ENCODE peak calls at places on chromosomes 12 and 14, in four cellular contexts. W is ovary, T is suprapubic skin, C is H1. F is an unnamed sample.

GRCh38 chr14:68865542-68865941 is 72.7 kb upstream of the ZFP36L1 start:
- DNase-seq in W (no peak), T (no peak), C (no peak), F (no peak)

GRCh38 chr12:79098530-79098929 is 234.0 kb downstream of the SYT1 start:
- DNase-seq in W (no peak), T (no peak), C (no peak), F (no peak)

GRCh38 chr12:97093187-97093683 is 186.2 kb downstream of the NEDD1 start:
- DNase-seq in W (no peak), T (no peak), C (no peak), F (no peak)

GRCh38 chr12:131830335-131831020 is 2.3 kb downstream of the MMP17 start:
- DNase-seq in W (peak; percentile 87), T (peak; percentile 90), C (peak; percentile 77), F (peak; percentile 62)

GRCh38 chr12:130137141-130138018 is 24.9 kb upstream of the FZD10 start:
- DNase-seq in W (no peak), T (no peak), C (no peak), F (no peak)

GRCh38 chr12:12542964-12543363 is 19.7 kb downstream of the DUSP16 start:
- DNase-seq in W (no peak), T (no peak), C (no peak), F (no peak)

GRCh38 chr12:83945871-83946270 is 966.7 kb downstream of the SLC6A15 start:
- DNase-seq in W (no peak), T (no peak), C (no peak), F (no peak)

GRCh38 chr14:70707138-70708038 is 65.7 kb downstream of the TTC9 start:
- DNase-seq in W (no peak), T (no peak), C (no peak), F (no peak)

GRCh38 chr12:51895378-51896135 is 7.7 kb downstream of the ANKRD33 start:
- DNase-seq in W (no peak), T (no peak), C (no peak), F (no peak)

GRCh38 chr12:119659289-119659897 is 8.5 kb upstream of the PRKAB1 start:
- DNase-seq in W (no peak), T (no peak), C (no peak), F (peak; percentile 47)

GRCh38 chr12:120212301-120212700 is 11.4 kb upstream of the RPLP0 start:
- DNase-seq in W (no peak), T (no peak), C (no peak), F (no peak)

GRCh38 chr12:3523728-3524127 is 32.7 kb downstream of the PRMT8 start:
- DNase-seq in W (no peak), T (no peak), C (peak; percentile 24), F (no peak)

GRCh38 chr14:32075636-32076277 is 1.3 kb upstream of the ARHGAP5 start:
- DNase-seq in W (peak; percentile 67), T (peak; percentile 83), C (no peak), F (peak; percentile 68)

GRCh38 chr12:55996201-55996714 is 818 bp upstream of the SUOX start:
- DNase-seq in W (no peak), T (no peak), C (peak; percentile 57), F (peak; percentile 67)

GRCh38 chr14:37594916-37595808 is at the start of the genes FOXA1 and TTC6:
- DNase-seq in W (no peak), T (no peak), C (peak; percentile 73), F (peak; percentile 65)

GRCh38 chr12:62588916-62589315 is 122.3 kb downstream of the MON2 start:
- DNase-seq in W (no peak), T (no peak), C (no peak), F (no peak)

GRCh38 chr14:52005625-52006024 is 16.3 kb downstream of the RTRAF start:
- DNase-seq in W (no peak), T (no peak), C (no peak), F (no peak)

GRCh38 chr14:46496409-46496808 is 155.2 kb downstream of the RPL10L start:
- DNase-seq in W (no peak), T (no peak), C (no peak), F (no peak)

GRCh38 chr12:93593833-93594232 is 21.4 kb downstream of the SOCS2 start:
- DNase-seq in W (no peak), T (no peak), C (no peak), F (no peak)

GRCh38 chr12:30829876-30830275 is 75.1 kb upstream of the CAPRIN2 start:
- DNase-seq in W (no peak), T (no peak), C (no peak), F (no peak)

GRCh38 chr12:2586159-2587035 is 208.4 kb upstream of the FKBP4 start:
- DNase-seq in W (no peak), T (no peak), C (no peak), F (no peak)

GRCh38 chr12:95802482-95803264 is 12.1 kb upstream of the NTN4 start:
- DNase-seq in W (no peak), T (no peak), C (no peak), F (peak; percentile 27)

GRCh38 chr12:69688496-69689427 is 10.3 kb downstream of the BEST3 start:
- DNase-seq in W (peak; percentile 16), T (no peak), C (peak; percentile 58), F (peak; percentile 21)

GRCh38 chr12:68290126-68290525 is 36.7 kb upstream of the IL22 start:
- DNase-seq in W (no peak), T (no peak), C (no peak), F (no peak)

GRCh38 chr14:101217972-101218371 is 314.4 kb upstream of the RTL1 start:
- DNase-seq in W (no peak), T (peak; percentile 49), C (peak; percentile 11), F (no peak)

GRCh38 chr12:124940393-124941169 is 26.1 kb upstream of the UBC start:
- DNase-seq in W (peak; percentile 86), T (peak; percentile 97), C (peak; percentile 88), F (peak; percentile 95)

GRCh38 chr12:133046698-133047097 is 9.4 kb downstream of the ZNF84 start:
- DNase-seq in W (no peak), T (no peak), C (no peak), F (no peak)

GRCh38 chr12:44930972-44931600 is 55.0 kb upstream of the NELL2 start:
- DNase-seq in W (no peak), T (no peak), C (no peak), F (no peak)

GRCh38 chr14:95314609-95315008 is 5.1 kb downstream of the CLMN start:
- DNase-seq in W (no peak), T (no peak), C (no peak), F (peak; percentile 42)

DNA sequence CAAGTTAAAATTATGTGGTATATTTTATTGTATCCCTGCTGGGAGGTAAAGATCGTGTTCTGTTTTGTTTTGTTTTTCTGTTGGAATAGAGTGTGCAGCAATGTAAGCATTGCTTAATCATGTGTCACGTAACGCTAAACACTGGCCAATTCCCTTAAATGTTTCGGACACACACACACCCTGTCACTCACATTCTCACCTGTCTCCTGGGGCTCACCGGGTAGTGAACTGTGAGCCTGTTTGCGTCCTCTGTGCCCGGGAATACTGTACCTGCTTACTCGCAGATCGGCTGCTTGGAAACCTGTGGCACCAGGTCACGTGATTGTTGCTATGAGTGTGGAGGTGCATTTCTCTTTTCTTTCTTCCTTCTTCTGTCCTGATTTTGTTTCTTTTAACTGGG is 181.3 kb downstream of the ESR2 start:
- DNase-seq in W (no peak), T (no peak), C (no peak), F (peak; percentile 58)
- H3K27ac ChIP-seq in W (no peak overlapping the region), T (peak overlapping the region; percentile 23), C (no peak overlapping the region), F (peak overlapping the region; percentile 74)

DNA sequence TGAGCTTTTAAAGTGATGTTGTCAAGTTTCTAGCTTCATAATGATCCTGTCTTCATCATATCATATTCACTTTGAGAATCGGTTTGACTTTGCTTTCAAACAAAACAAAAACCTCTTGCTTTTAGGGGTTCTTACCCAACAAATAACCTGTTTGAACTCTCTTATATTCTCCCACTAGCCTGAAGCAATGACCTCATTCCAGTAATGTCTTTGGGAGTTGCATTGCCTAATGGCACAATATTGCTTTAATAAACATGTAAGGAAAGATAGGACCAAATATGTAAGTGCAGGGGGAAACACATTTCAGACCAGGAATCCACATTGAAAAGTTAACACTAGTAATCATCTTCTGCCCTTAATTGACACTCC is 27.6 kb downstream of the WBP11 start:
- DNase-seq in W (no peak), T (no peak), C (no peak), F (no peak)
- TF ChIP-seq POLR2A in W (no peak), T (no peak), C (no peak), F (no peak)

GRCh38 chr12:109714913-109715244 is 1.3 kb downstream of the FAM222A start:
- DNase-seq in W (no peak), T (no peak), C (no peak), F (no peak)

GRCh38 chr12:109715310-109716091 is 1.9 kb downstream of the FAM222A start:
- DNase-seq in W (peak; percentile 89), T (no peak), C (peak; percentile 74), F (peak; percentile 51)

GRCh38 chr12:109714141-109714912 is 702 bp downstream of the FAM222A start:
- DNase-seq in W (peak; percentile 81), T (no peak), C (peak; percentile 81), F (peak; percentile 69)

GRCh38 chr12:109711596-109712461 is 1.8 kb upstream of the FAM222A start:
- DNase-seq in W (peak; percentile 51), T (no peak), C (no peak), F (no peak)

GRCh38 chr12:109713187-109713984 is at the start of gene FAM222A:
- DNase-seq in W (peak; percentile 98), T (peak; percentile 96), C (peak; percentile 94), F (peak; percentile 97)
- TF ChIP-seq EP300 in W (no peak), T (no peak), C (no peak), F (no peak)

DNA sequence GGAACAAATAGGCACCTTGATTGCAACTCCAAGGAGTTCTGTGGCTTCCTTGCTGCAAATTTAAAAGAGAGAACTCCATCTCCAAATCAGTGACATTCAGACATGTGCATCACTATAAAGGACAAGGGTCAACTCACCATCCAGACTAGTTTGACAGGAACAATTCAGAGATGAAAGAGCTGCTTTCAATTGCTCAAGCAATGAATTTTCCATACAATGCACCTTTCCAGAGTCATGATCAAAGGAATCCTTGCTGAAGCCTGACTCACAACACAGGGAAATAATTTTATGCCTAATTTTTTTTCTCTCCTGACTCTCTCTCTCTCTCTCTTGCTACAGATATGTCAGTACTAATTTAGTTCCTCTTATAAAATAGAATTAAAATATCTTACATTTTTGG is 380.5 kb upstream of the GARIN6 start:
- DNase-seq in W (no peak), T (no peak), C (no peak), F (no peak)
- H3K27ac ChIP-seq in W (no peak overlapping the region), T (no peak overlapping the region), C (no peak overlapping the region), F (no peak overlapping the region)

GRCh38 chr12:6361834-6362233 is 13.5 kb downstream of the SCNN1A start:
- DNase-seq in W (no peak), T (no peak), C (no peak), F (peak; percentile 84)
- TF ChIP-seq POLR2A in W (no peak), T (no peak), C (no peak), F (no peak)

DNA sequence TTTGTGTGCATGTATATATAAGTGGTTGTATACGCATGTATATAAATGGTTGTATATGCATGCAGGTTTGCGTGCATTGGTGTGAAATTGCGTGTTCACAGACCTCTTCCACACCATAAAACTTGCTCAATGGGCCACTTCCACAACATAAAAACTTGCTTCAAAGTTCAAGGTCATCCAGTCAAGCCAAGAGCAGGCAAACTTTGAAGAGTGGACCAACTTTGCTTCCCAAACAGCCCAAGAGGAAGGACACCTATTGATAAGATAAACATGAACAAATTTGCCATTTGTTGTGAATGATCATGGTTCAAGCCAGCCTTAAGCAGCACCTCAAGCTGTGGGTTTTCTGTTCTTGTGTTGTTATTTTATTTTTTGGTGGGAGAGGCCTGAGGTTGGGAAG is 25.2 kb upstream of the PPP1CC start:
- DNase-seq in W (no peak), T (no peak), C (no peak), F (no peak)
- TF ChIP-seq EP300 in W (no peak), T (no peak), C (no peak), F (no peak)

GRCh38 chr12:123041042-123041531 is 60.6 kb downstream of the ARL6IP4 start:
- DNase-seq in W (no peak), T (no peak), C (no peak), F (no peak)
- H3K27ac ChIP-seq in W (peak overlapping the region; percentile 60), T (no peak overlapping the region), C (no peak overlapping the region), F (peak overlapping the region; percentile 75)